ENCODE peak calls at places on chromosomes 5 and 9, in eight cellular contexts. One of them, this sample, is unnamed.

GRCh38 chr9:134839441-134840125 is 41.0 kb upstream of the FCN2 start:
- DNase-seq in heart left ventricle: no peak
- DNase-seq in stomach: no peak
- DNase-seq in choroid plexus epithelial cell: no peak
- DNase-seq in left ventricle myocardium inferior: no peak
- DNase-seq in SK-N-SH: peak; percentile 55
- DNase-seq in prostate gland: no peak
- DNase-seq in lung: no peak
- DNase-seq in this sample: no peak

GRCh38 chr5:2586016-2586715 is 165.3 kb downstream of the IRX2 start:
- DNase-seq in heart left ventricle: no peak
- DNase-seq in stomach: no peak
- DNase-seq in choroid plexus epithelial cell: no peak
- DNase-seq in left ventricle myocardium inferior: no peak
- DNase-seq in SK-N-SH: no peak
- DNase-seq in prostate gland: no peak
- DNase-seq in lung: no peak
- DNase-seq in this sample: no peak

GRCh38 chr5:34639852-34640626 is 16.1 kb upstream of the RAI14 start:
- DNase-seq in heart left ventricle: no peak
- DNase-seq in stomach: no peak
- DNase-seq in choroid plexus epithelial cell: peak; percentile 75
- DNase-seq in left ventricle myocardium inferior: no peak
- DNase-seq in SK-N-SH: no peak
- DNase-seq in prostate gland: no peak
- DNase-seq in lung: no peak
- DNase-seq in this sample: no peak

GRCh38 chr5:169065400-169065799 is 235.5 kb downstream of the SLIT3 start:
- DNase-seq in heart left ventricle: no peak
- DNase-seq in stomach: no peak
- DNase-seq in choroid plexus epithelial cell: no peak
- DNase-seq in left ventricle myocardium inferior: no peak
- DNase-seq in SK-N-SH: no peak
- DNase-seq in prostate gland: no peak
- DNase-seq in lung: no peak
- DNase-seq in this sample: no peak

GRCh38 chr9:115164511-115164974 is 46.6 kb upstream of the TNC start:
- DNase-seq in heart left ventricle: no peak
- DNase-seq in stomach: no peak
- DNase-seq in choroid plexus epithelial cell: no peak
- DNase-seq in left ventricle myocardium inferior: no peak
- DNase-seq in SK-N-SH: peak; percentile 15
- DNase-seq in prostate gland: peak; percentile 55
- DNase-seq in lung: no peak
- DNase-seq in this sample: peak; percentile 57

GRCh38 chr5:175281714-175282113 is 162.3 kb downstream of the DRD1 start:
- DNase-seq in heart left ventricle: no peak
- DNase-seq in stomach: no peak
- DNase-seq in choroid plexus epithelial cell: no peak
- DNase-seq in left ventricle myocardium inferior: no peak
- DNase-seq in SK-N-SH: no peak
- DNase-seq in prostate gland: no peak
- DNase-seq in lung: no peak
- DNase-seq in this sample: no peak

GRCh38 chr9:107809859-107810492 is 320.4 kb upstream of the KLF4 start:
- DNase-seq in heart left ventricle: no peak
- DNase-seq in stomach: no peak
- DNase-seq in choroid plexus epithelial cell: peak; percentile 26
- DNase-seq in left ventricle myocardium inferior: no peak
- DNase-seq in SK-N-SH: no peak
- DNase-seq in prostate gland: no peak
- DNase-seq in lung: no peak
- DNase-seq in this sample: no peak

GRCh38 chr9:106653111-106653697 is 209.8 kb upstream of the ZNF462 start:
- DNase-seq in heart left ventricle: no peak
- DNase-seq in stomach: no peak
- DNase-seq in choroid plexus epithelial cell: no peak
- DNase-seq in left ventricle myocardium inferior: no peak
- DNase-seq in SK-N-SH: no peak
- DNase-seq in prostate gland: no peak
- DNase-seq in lung: no peak
- DNase-seq in this sample: no peak

GRCh38 chr9:121709798-121710197 is 58.4 kb downstream of the DAB2IP start:
- DNase-seq in heart left ventricle: no peak
- DNase-seq in stomach: no peak
- DNase-seq in choroid plexus epithelial cell: no peak
- DNase-seq in left ventricle myocardium inferior: no peak
- DNase-seq in SK-N-SH: no peak
- DNase-seq in prostate gland: peak; percentile 58
- DNase-seq in lung: no peak
- DNase-seq in this sample: no peak

GRCh38 chr5:6723122-6723885 is 10.1 kb downstream of the TENT4A start:
- DNase-seq in heart left ventricle: no peak
- DNase-seq in stomach: no peak
- DNase-seq in choroid plexus epithelial cell: no peak
- DNase-seq in left ventricle myocardium inferior: no peak
- DNase-seq in SK-N-SH: no peak
- DNase-seq in prostate gland: no peak
- DNase-seq in lung: no peak
- DNase-seq in this sample: no peak

GRCh38 chr9:34493972-34494535 is 28.7 kb downstream of the ENHO start:
- DNase-seq in heart left ventricle: no peak
- DNase-seq in stomach: peak; percentile 33
- DNase-seq in choroid plexus epithelial cell: peak; percentile 61
- DNase-seq in left ventricle myocardium inferior: peak; percentile 45
- DNase-seq in SK-N-SH: no peak
- DNase-seq in prostate gland: no peak
- DNase-seq in lung: peak; percentile 47
- DNase-seq in this sample: no peak

GRCh38 chr9:34491596-34491995 is 31.2 kb downstream of the ENHO start:
- DNase-seq in heart left ventricle: no peak
- DNase-seq in stomach: no peak
- DNase-seq in choroid plexus epithelial cell: no peak
- DNase-seq in left ventricle myocardium inferior: no peak
- DNase-seq in SK-N-SH: no peak
- DNase-seq in prostate gland: no peak
- DNase-seq in lung: no peak
- DNase-seq in this sample: no peak

GRCh38 chr9:34490360-34490759 is 31.8 kb downstream of the DNAI1 start:
- DNase-seq in heart left ventricle: no peak
- DNase-seq in stomach: no peak
- DNase-seq in choroid plexus epithelial cell: no peak
- DNase-seq in left ventricle myocardium inferior: no peak
- DNase-seq in SK-N-SH: peak; percentile 34
- DNase-seq in prostate gland: no peak
- DNase-seq in lung: no peak
- DNase-seq in this sample: no peak

GRCh38 chr9:34490760-34491159 is 32.0 kb downstream of the ENHO start:
- DNase-seq in heart left ventricle: no peak
- DNase-seq in stomach: no peak
- DNase-seq in choroid plexus epithelial cell: no peak
- DNase-seq in left ventricle myocardium inferior: no peak
- DNase-seq in SK-N-SH: no peak
- DNase-seq in prostate gland: no peak
- DNase-seq in lung: no peak
- DNase-seq in this sample: no peak

GRCh38 chr9:34492051-34492450 is 30.7 kb downstream of the ENHO start:
- DNase-seq in heart left ventricle: no peak
- DNase-seq in stomach: no peak
- DNase-seq in choroid plexus epithelial cell: no peak
- DNase-seq in left ventricle myocardium inferior: no peak
- DNase-seq in SK-N-SH: peak; percentile 37
- DNase-seq in prostate gland: no peak
- DNase-seq in lung: no peak
- DNase-seq in this sample: no peak
- TF ChIP-seq CTCF in heart left ventricle: no peak
- TF ChIP-seq CTCF in stomach: no peak
- TF ChIP-seq CTCF in choroid plexus epithelial cell: no peak
- TF ChIP-seq CTCF in left ventricle myocardium inferior: no peak
- TF ChIP-seq CTCF in SK-N-SH: peak; percentile 9
- TF ChIP-seq CTCF in prostate gland: no peak
- TF ChIP-seq CTCF in lung: no peak
- TF ChIP-seq CTCF in this sample: no peak

GRCh38 chr5:180090769-180091546 is 19.4 kb upstream of the RNF130 start:
- DNase-seq in heart left ventricle: peak; percentile 43
- DNase-seq in stomach: peak; percentile 56
- DNase-seq in choroid plexus epithelial cell: peak; percentile 75
- DNase-seq in left ventricle myocardium inferior: no peak
- DNase-seq in SK-N-SH: no peak
- DNase-seq in prostate gland: peak; percentile 34
- DNase-seq in lung: no peak
- DNase-seq in this sample: no peak
- H3K4me3 ChIP-seq in heart left ventricle: peak overlapping the region; percentile 79
- H3K4me3 ChIP-seq in stomach: peak overlapping the region; percentile 48
- H3K4me3 ChIP-seq in choroid plexus epithelial cell: peak overlapping the region; percentile 57
- H3K4me3 ChIP-seq in left ventricle myocardium inferior: peak overlapping the region; percentile 72
- H3K4me3 ChIP-seq in SK-N-SH: peak overlapping the region; percentile 64
- H3K4me3 ChIP-seq in prostate gland: peak overlapping the region; percentile 29
- H3K4me3 ChIP-seq in lung: no peak overlapping the region
- H3K4me3 ChIP-seq in this sample: no peak overlapping the region

DNA sequence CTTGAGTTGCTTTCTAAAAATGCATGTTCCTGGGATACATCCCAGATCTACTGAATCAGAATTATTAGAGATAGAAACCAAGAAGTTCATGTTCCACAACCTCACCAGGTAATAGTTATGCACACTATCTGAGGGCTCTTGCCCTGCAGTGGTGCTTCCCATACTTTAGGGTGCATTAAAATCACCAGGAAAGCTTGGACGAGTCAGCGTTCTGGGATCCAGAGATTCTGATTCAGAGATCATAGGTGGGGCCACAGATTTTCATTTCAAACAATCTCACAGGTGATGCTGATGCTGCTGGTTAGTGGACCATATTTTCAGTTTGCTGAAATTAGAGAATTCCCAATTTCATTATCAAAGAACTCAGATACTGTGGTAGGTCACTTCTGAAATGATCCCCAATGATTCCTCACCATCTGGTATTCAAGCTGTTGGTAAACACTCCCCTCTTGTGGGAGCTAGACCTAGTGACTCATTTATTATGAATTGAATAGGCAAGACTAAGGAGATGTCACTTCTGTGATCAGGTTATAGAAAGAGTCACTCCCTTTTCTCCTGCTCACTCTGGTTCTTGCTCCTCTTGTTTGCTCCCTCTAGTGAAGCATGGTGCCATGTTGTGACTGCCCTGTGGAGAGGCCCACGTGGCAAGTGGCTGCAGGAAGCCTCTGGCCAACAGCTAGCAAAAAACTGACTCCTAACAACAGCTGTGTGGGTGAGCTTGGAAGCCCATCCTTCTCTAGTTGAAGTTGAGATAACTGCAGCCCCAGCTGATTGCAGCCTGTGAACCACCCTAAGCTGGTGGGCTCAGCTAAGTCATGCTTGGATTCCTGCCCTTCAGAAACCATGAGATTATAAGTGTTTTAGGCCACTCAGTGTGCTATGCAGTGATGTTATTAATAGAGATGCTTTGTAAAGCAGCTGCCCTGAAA is 59.8 kb downstream of the SH3TC2 start:
- DNase-seq in heart left ventricle: no peak
- DNase-seq in stomach: no peak
- DNase-seq in choroid plexus epithelial cell: peak; percentile 64
- DNase-seq in left ventricle myocardium inferior: no peak
- DNase-seq in SK-N-SH: no peak
- DNase-seq in prostate gland: no peak
- DNase-seq in lung: no peak
- DNase-seq in this sample: no peak
- TF ChIP-seq CTCF in heart left ventricle: peak; percentile 11
- TF ChIP-seq CTCF in stomach: no peak
- TF ChIP-seq CTCF in choroid plexus epithelial cell: no peak
- TF ChIP-seq CTCF in left ventricle myocardium inferior: peak; percentile 42
- TF ChIP-seq CTCF in SK-N-SH: peak; percentile 46
- TF ChIP-seq CTCF in prostate gland: no peak
- TF ChIP-seq CTCF in lung: no peak
- TF ChIP-seq CTCF in this sample: no peak

GRCh38 chr9:69121155-69122085 is 52.7 kb upstream of the TJP2 start:
- DNase-seq in heart left ventricle: peak; percentile 75
- DNase-seq in stomach: peak; percentile 66
- DNase-seq in choroid plexus epithelial cell: peak; percentile 28
- DNase-seq in left ventricle myocardium inferior: peak; percentile 48
- DNase-seq in SK-N-SH: peak; percentile 86
- DNase-seq in prostate gland: peak; percentile 72
- DNase-seq in lung: peak; percentile 71
- DNase-seq in this sample: no peak
- H3K4me3 ChIP-seq in heart left ventricle: peak overlapping the region; percentile 79
- H3K4me3 ChIP-seq in stomach: peak overlapping the region; percentile 67
- H3K4me3 ChIP-seq in choroid plexus epithelial cell: peak overlapping the region; percentile 77
- H3K4me3 ChIP-seq in left ventricle myocardium inferior: peak overlapping the region; percentile 82
- H3K4me3 ChIP-seq in SK-N-SH: peak overlapping the region; percentile 97
- H3K4me3 ChIP-seq in prostate gland: peak overlapping the region; percentile 56
- H3K4me3 ChIP-seq in lung: peak overlapping the region; percentile 90
- H3K4me3 ChIP-seq in this sample: peak overlapping the region; percentile 52

GRCh38 chr5:151499636-151500035 is 52.2 kb downstream of the SLC36A1 start:
- DNase-seq in heart left ventricle: no peak
- DNase-seq in stomach: no peak
- DNase-seq in choroid plexus epithelial cell: no peak
- DNase-seq in left ventricle myocardium inferior: no peak
- DNase-seq in SK-N-SH: peak; percentile 27
- DNase-seq in prostate gland: no peak
- DNase-seq in lung: no peak
- DNase-seq in this sample: no peak

GRCh38 chr5:151498395-151499155 is 51.2 kb downstream of the SLC36A1 start:
- DNase-seq in heart left ventricle: no peak
- DNase-seq in stomach: no peak
- DNase-seq in choroid plexus epithelial cell: no peak
- DNase-seq in left ventricle myocardium inferior: no peak
- DNase-seq in SK-N-SH: no peak
- DNase-seq in prostate gland: no peak
- DNase-seq in lung: no peak
- DNase-seq in this sample: no peak

GRCh38 chr5:151496041-151496484 is 48.7 kb downstream of the SLC36A1 start:
- DNase-seq in heart left ventricle: no peak
- DNase-seq in stomach: no peak
- DNase-seq in choroid plexus epithelial cell: peak; percentile 50
- DNase-seq in left ventricle myocardium inferior: no peak
- DNase-seq in SK-N-SH: no peak
- DNase-seq in prostate gland: no peak
- DNase-seq in lung: no peak
- DNase-seq in this sample: no peak

GRCh38 chr5:151495330-151495729 is 47.9 kb downstream of the SLC36A1 start:
- DNase-seq in heart left ventricle: no peak
- DNase-seq in stomach: no peak
- DNase-seq in choroid plexus epithelial cell: no peak
- DNase-seq in left ventricle myocardium inferior: no peak
- DNase-seq in SK-N-SH: no peak
- DNase-seq in prostate gland: no peak
- DNase-seq in lung: no peak
- DNase-seq in this sample: no peak

GRCh38 chr5:151497391-151498002 is 50.1 kb downstream of the SLC36A1 start:
- DNase-seq in heart left ventricle: no peak
- DNase-seq in stomach: no peak
- DNase-seq in choroid plexus epithelial cell: no peak
- DNase-seq in left ventricle myocardium inferior: no peak
- DNase-seq in SK-N-SH: no peak
- DNase-seq in prostate gland: no peak
- DNase-seq in lung: no peak
- DNase-seq in this sample: no peak
- TF ChIP-seq CTCF in heart left ventricle: no peak
- TF ChIP-seq CTCF in stomach: no peak
- TF ChIP-seq CTCF in choroid plexus epithelial cell: no peak
- TF ChIP-seq CTCF in left ventricle myocardium inferior: no peak
- TF ChIP-seq CTCF in SK-N-SH: no peak
- TF ChIP-seq CTCF in prostate gland: no peak
- TF ChIP-seq CTCF in lung: no peak
- TF ChIP-seq CTCF in this sample: no peak

GRCh38 chr5:141430332-141431113 is at the start of gene PCDHGA12:
- DNase-seq in heart left ventricle: no peak
- DNase-seq in stomach: no peak
- DNase-seq in choroid plexus epithelial cell: peak; percentile 85
- DNase-seq in left ventricle myocardium inferior: peak; percentile 50
- DNase-seq in SK-N-SH: no peak
- DNase-seq in prostate gland: no peak
- DNase-seq in lung: no peak
- DNase-seq in this sample: peak; percentile 65
- H3K4me3 ChIP-seq in heart left ventricle: peak within 1 kb of the TSS; percentile 39
- H3K4me3 ChIP-seq in stomach: peak within 1 kb of the TSS; percentile 34
- H3K4me3 ChIP-seq in choroid plexus epithelial cell: peak within 1 kb of the TSS; percentile 43
- H3K4me3 ChIP-seq in left ventricle myocardium inferior: peak within 1 kb of the TSS; percentile 58
- H3K4me3 ChIP-seq in SK-N-SH: no peak within 1 kb of the TSS
- H3K4me3 ChIP-seq in prostate gland: no peak within 1 kb of the TSS
- H3K4me3 ChIP-seq in lung: no peak within 1 kb of the TSS
- H3K4me3 ChIP-seq in this sample: peak within 1 kb of the TSS; percentile 26